ENCODE peak calls at places on chromosomes 5 and 9, in six cellular contexts. I is type B pancreatic cell, P is HEK293T, V is NCI-H2081, U is T-helper 1 cell, D is progenitor cell of endocrine pancreas. Y is an unnamed sample.

GRCh38 chr5:65070026-65070425 is 301.3 kb downstream of the CWC27 start:
- DNase-seq in U (no peak), I (no peak), V (no peak), P (no peak), D (no peak), Y (no peak)

GRCh38 chr5:2876183-2876582 is 124.7 kb upstream of the IRX2 start:
- DNase-seq in D (no peak), U (no peak), P (no peak), I (peak), V (no peak), Y (peak)

GRCh38 chr9:121674952-121675351 is 23.5 kb downstream of the DAB2IP start:
- DNase-seq in P (no peak), D (no peak), I (no peak), U (no peak), V (no peak), Y (no peak)

GRCh38 chr5:54738118-54738972 is 220.8 kb downstream of the SNX18 start:
- DNase-seq in U (no peak), P (no peak), V (no peak), I (no peak), D (no peak), Y (peak)

GRCh38 chr5:82332064-82332855 is 54.1 kb upstream of the RPS23 start:
- DNase-seq in V (no peak), I (no peak), U (no peak), P (no peak), D (no peak), Y (no peak)

GRCh38 chr9:122370869-122371467 is at the start of gene PTGS1:
- DNase-seq in P (no peak), V (peak), U (no peak), D (no peak), I (no peak), Y (no peak)

GRCh38 chr9:137006116-137007003 is 10.0 kb upstream of the CLIC3 start:
- DNase-seq in P (no peak), V (no peak), I (no peak), U (no peak), D (no peak), Y (no peak)

GRCh38 chr9:101117091-101117490 is 88.6 kb downstream of the PLPPR1 start:
- DNase-seq in P (no peak), D (no peak), U (no peak), I (no peak), V (no peak), Y (no peak)

GRCh38 chr5:21649969-21650368 is 1203.2 kb downstream of the CDH12 start:
- DNase-seq in P (no peak), D (no peak), U (no peak), V (peak), I (no peak), Y (no peak)

GRCh38 chr5:137563301-137563645 is 64.1 kb upstream of the SPOCK1 start:
- DNase-seq in D (no peak), P (no peak), U (no peak), I (no peak), V (no peak), Y (no peak)

GRCh38 chr5:125278711-125279110 is 532.3 kb upstream of the ZNF608 start:
- DNase-seq in U (no peak), V (no peak), P (no peak), D (no peak), I (no peak), Y (no peak)

GRCh38 chr5:42596817-42597216 is 159.8 kb upstream of the CCDC152 start:
- DNase-seq in D (no peak), V (no peak), P (no peak), U (no peak), I (no peak), Y (no peak)

GRCh38 chr9:106980551-106981101 is 117.7 kb downstream of the ZNF462 start:
- DNase-seq in V (no peak), P (no peak), D (no peak), U (no peak), I (no peak), Y (no peak)

GRCh38 chr9:70079364-70080103 is 35.9 kb downstream of the MAMDC2 start:
- DNase-seq in U (no peak), D (no peak), V (peak), P (no peak), I (no peak), Y (no peak)

GRCh38 chr9:136673970-136674785 is 11.5 kb downstream of the EGFL7 start:
- DNase-seq in U (no peak), D (no peak), I (no peak), V (no peak), P (no peak), Y (no peak)

GRCh38 chr9:134169724-134170401 is 5.5 kb upstream of the RNU6ATAC start:
- DNase-seq in D (no peak), V (no peak), I (no peak), U (no peak), P (no peak), Y (no peak)

GRCh38 chr9:125126019-125126746 is 17.1 kb downstream of the SCAI start:
- DNase-seq in D (no peak), P (no peak), V (no peak), I (no peak), U (peak), Y (no peak)

GRCh38 chr9:33449715-33450114 is 2.3 kb upstream of the AQP3 start:
- DNase-seq in P (no peak), V (no peak), I (no peak), D (no peak), U (no peak), Y (no peak)

GRCh38 chr5:43037929-43038510 is 2.1 kb downstream of the ANXA2R start:
- DNase-seq in D (no peak), I (no peak), U (peak), P (no peak), V (no peak), Y (no peak)

GRCh38 chr5:80885698-80886000 is 74.5 kb upstream of the RASGRF2 start:
- DNase-seq in U (no peak), V (no peak), I (no peak), P (no peak), D (no peak), Y (no peak)

GRCh38 chr5:172303090-172303995 is 19.8 kb upstream of the UBTD2 start:
- DNase-seq in I (no peak), V (no peak), P (no peak), D (no peak), U (no peak), Y (no peak)

GRCh38 chr9:95076696-95077052 is 240.8 kb downstream of the FANCC start:
- DNase-seq in U (no peak), V (no peak), D (no peak), I (no peak), P (no peak), Y (no peak)

GRCh38 chr5:31361234-31361633 is 167.7 kb downstream of the CDH6 start:
- DNase-seq in U (no peak), P (no peak), I (no peak), D (no peak), V (no peak), Y (no peak)

GRCh38 chr5:150492621-150493020 is 15.3 kb upstream of the NDST1 start:
- DNase-seq in D (no peak), P (no peak), I (no peak), U (no peak), V (no peak), Y (no peak)

GRCh38 chr5:137142371-137143243 is 356.5 kb downstream of the SPOCK1 start:
- DNase-seq in P (no peak), D (no peak), U (no peak), V (no peak), I (no peak), Y (no peak)

GRCh38 chr9:75892168-75892901 is 1.9 kb downstream of the PCSK5 start:
- DNase-seq in I (peak), V (no peak), D (peak), U (peak), P (peak), Y (no peak)

GRCh38 chr5:17436766-17437221 is 61.2 kb upstream of the TAF11L2 start:
- DNase-seq in I (no peak), D (no peak), V (no peak), U (no peak), P (no peak), Y (no peak)

GRCh38 chr9:128124873-128125574 is 2.5 kb downstream of the PTGES2 start:
- DNase-seq in D (peak), P (peak), U (no peak), V (peak), I (no peak), Y (no peak)

GRCh38 chr5:485943-486491 is 38.2 kb downstream of the SLC9A3 start:
- DNase-seq in I (no peak), D (no peak), V (no peak), U (no peak), P (no peak), Y (no peak)

GRCh38 chr9:93992830-93993229 is 37.7 kb upstream of the BARX1 start:
- DNase-seq in U (no peak), D (no peak), P (no peak), V (no peak), I (no peak), Y (no peak)

GRCh38 chr5:84861306-84861705 is 476.6 kb upstream of the EDIL3 start:
- DNase-seq in U (no peak), D (no peak), P (no peak), I (no peak), V (no peak), Y (no peak)

GRCh38 chr9:93125331-93125894 is 8.6 kb downstream of the NINJ1 start:
- DNase-seq in V (no peak), U (no peak), I (no peak), P (no peak), D (no peak), Y (peak)

GRCh38 chr5:132849347-132849746 is 16.9 kb downstream of the GDF9 start:
- DNase-seq in I (no peak), U (no peak), D (no peak), V (no peak), P (no peak), Y (no peak)

Y was measured in vagina.